ENCODE peak calls at places on chromosomes 5 and 9, in ten cellular contexts. One of them, this sample, is unnamed.

GRCh38 chr9:33164138-33164809 is 2.9 kb downstream of the B4GALT1 start:
- DNase-seq in HCT116: no peak
- DNase-seq in choroid plexus epithelial cell: peak
- DNase-seq in DND-41: peak
- DNase-seq in CD8-positive, alpha-beta memory T cell: no peak
- DNase-seq in Panc1: no peak
- DNase-seq in fibroblast of mammary gland: peak
- DNase-seq in fibroblast of pulmonary artery: no peak
- DNase-seq in fibroblast of the aortic adventitia: peak
- DNase-seq in hepatocyte: no peak
- DNase-seq in this sample: no peak

GRCh38 chr9:131096490-131097258 is at the start of gene AIF1L:
- DNase-seq in HCT116: peak
- DNase-seq in choroid plexus epithelial cell: no peak
- DNase-seq in DND-41: no peak
- DNase-seq in CD8-positive, alpha-beta memory T cell: no peak
- DNase-seq in Panc1: no peak
- DNase-seq in fibroblast of mammary gland: no peak
- DNase-seq in fibroblast of pulmonary artery: no peak
- DNase-seq in fibroblast of the aortic adventitia: no peak
- DNase-seq in hepatocyte: peak
- DNase-seq in this sample: no peak

GRCh38 chr9:20689833-20690232 is 5.8 kb downstream of the FOCAD start:
- DNase-seq in HCT116: no peak
- DNase-seq in choroid plexus epithelial cell: no peak
- DNase-seq in DND-41: no peak
- DNase-seq in CD8-positive, alpha-beta memory T cell: no peak
- DNase-seq in Panc1: no peak
- DNase-seq in fibroblast of mammary gland: no peak
- DNase-seq in fibroblast of pulmonary artery: no peak
- DNase-seq in fibroblast of the aortic adventitia: no peak
- DNase-seq in hepatocyte: no peak
- DNase-seq in this sample: no peak

GRCh38 chr5:139726248-139726647 is 69.4 kb upstream of the PSD2 start:
- DNase-seq in HCT116: no peak
- DNase-seq in choroid plexus epithelial cell: no peak
- DNase-seq in DND-41: no peak
- DNase-seq in CD8-positive, alpha-beta memory T cell: no peak
- DNase-seq in Panc1: no peak
- DNase-seq in fibroblast of mammary gland: no peak
- DNase-seq in fibroblast of pulmonary artery: no peak
- DNase-seq in fibroblast of the aortic adventitia: no peak
- DNase-seq in hepatocyte: peak
- DNase-seq in this sample: peak

GRCh38 chr5:95130951-95131350 is 153.9 kb downstream of the MCTP1 start:
- DNase-seq in HCT116: no peak
- DNase-seq in choroid plexus epithelial cell: peak
- DNase-seq in DND-41: no peak
- DNase-seq in CD8-positive, alpha-beta memory T cell: no peak
- DNase-seq in Panc1: no peak
- DNase-seq in fibroblast of mammary gland: peak
- DNase-seq in fibroblast of pulmonary artery: peak
- DNase-seq in fibroblast of the aortic adventitia: no peak
- DNase-seq in hepatocyte: no peak
- DNase-seq in this sample: no peak

GRCh38 chr9:21381752-21382339 is 3.4 kb downstream of the IFNA2 start:
- DNase-seq in HCT116: no peak
- DNase-seq in choroid plexus epithelial cell: no peak
- DNase-seq in DND-41: peak
- DNase-seq in CD8-positive, alpha-beta memory T cell: no peak
- DNase-seq in Panc1: no peak
- DNase-seq in fibroblast of mammary gland: no peak
- DNase-seq in fibroblast of pulmonary artery: no peak
- DNase-seq in fibroblast of the aortic adventitia: peak
- DNase-seq in hepatocyte: peak
- DNase-seq in this sample: no peak

GRCh38 chr5:61322738-61323429 is 9.2 kb upstream of the ZSWIM6 start:
- DNase-seq in HCT116: no peak
- DNase-seq in choroid plexus epithelial cell: no peak
- DNase-seq in DND-41: no peak
- DNase-seq in CD8-positive, alpha-beta memory T cell: no peak
- DNase-seq in Panc1: no peak
- DNase-seq in fibroblast of mammary gland: peak
- DNase-seq in fibroblast of pulmonary artery: peak
- DNase-seq in fibroblast of the aortic adventitia: peak
- DNase-seq in hepatocyte: peak
- DNase-seq in this sample: no peak

GRCh38 chr5:2212481-2212880 is 329.8 kb upstream of the IRX4 start:
- DNase-seq in HCT116: no peak
- DNase-seq in choroid plexus epithelial cell: no peak
- DNase-seq in DND-41: no peak
- DNase-seq in CD8-positive, alpha-beta memory T cell: no peak
- DNase-seq in Panc1: no peak
- DNase-seq in fibroblast of mammary gland: no peak
- DNase-seq in fibroblast of pulmonary artery: no peak
- DNase-seq in fibroblast of the aortic adventitia: no peak
- DNase-seq in hepatocyte: no peak
- DNase-seq in this sample: no peak

GRCh38 chr5:170293273-170293672 is 4.3 kb downstream of the LCP2 start:
- DNase-seq in HCT116: no peak
- DNase-seq in choroid plexus epithelial cell: no peak
- DNase-seq in DND-41: no peak
- DNase-seq in CD8-positive, alpha-beta memory T cell: peak
- DNase-seq in Panc1: no peak
- DNase-seq in fibroblast of mammary gland: no peak
- DNase-seq in fibroblast of pulmonary artery: no peak
- DNase-seq in fibroblast of the aortic adventitia: no peak
- DNase-seq in hepatocyte: no peak
- DNase-seq in this sample: no peak

GRCh38 chr5:170296036-170296934 is 1.3 kb downstream of the LCP2 start:
- DNase-seq in HCT116: no peak
- DNase-seq in choroid plexus epithelial cell: no peak
- DNase-seq in DND-41: no peak
- DNase-seq in CD8-positive, alpha-beta memory T cell: no peak
- DNase-seq in Panc1: no peak
- DNase-seq in fibroblast of mammary gland: no peak
- DNase-seq in fibroblast of pulmonary artery: no peak
- DNase-seq in fibroblast of the aortic adventitia: no peak
- DNase-seq in hepatocyte: no peak
- DNase-seq in this sample: no peak

GRCh38 chr5:170300361-170301013 is 2.9 kb upstream of the LCP2 start:
- DNase-seq in HCT116: no peak
- DNase-seq in choroid plexus epithelial cell: no peak
- DNase-seq in DND-41: no peak
- DNase-seq in CD8-positive, alpha-beta memory T cell: no peak
- DNase-seq in Panc1: no peak
- DNase-seq in fibroblast of mammary gland: no peak
- DNase-seq in fibroblast of pulmonary artery: no peak
- DNase-seq in fibroblast of the aortic adventitia: no peak
- DNase-seq in hepatocyte: no peak
- DNase-seq in this sample: no peak

GRCh38 chr5:170297589-170298462 is at the start of gene LCP2:
- DNase-seq in HCT116: no peak
- DNase-seq in choroid plexus epithelial cell: no peak
- DNase-seq in DND-41: peak
- DNase-seq in CD8-positive, alpha-beta memory T cell: no peak
- DNase-seq in Panc1: no peak
- DNase-seq in fibroblast of mammary gland: no peak
- DNase-seq in fibroblast of pulmonary artery: no peak
- DNase-seq in fibroblast of the aortic adventitia: no peak
- DNase-seq in hepatocyte: no peak
- DNase-seq in this sample: no peak

GRCh38 chr5:170296935-170297588 is 515 bp downstream of the LCP2 start:
- DNase-seq in HCT116: no peak
- DNase-seq in choroid plexus epithelial cell: no peak
- DNase-seq in DND-41: peak
- DNase-seq in CD8-positive, alpha-beta memory T cell: no peak
- DNase-seq in Panc1: no peak
- DNase-seq in fibroblast of mammary gland: no peak
- DNase-seq in fibroblast of pulmonary artery: no peak
- DNase-seq in fibroblast of the aortic adventitia: no peak
- DNase-seq in hepatocyte: no peak
- DNase-seq in this sample: no peak
- H3K4me3 ChIP-seq in HCT116: no peak
- H3K4me3 ChIP-seq in choroid plexus epithelial cell: no peak
- H3K4me3 ChIP-seq in DND-41: peak
- H3K4me3 ChIP-seq in CD8-positive, alpha-beta memory T cell: peak
- H3K4me3 ChIP-seq in Panc1: no peak
- H3K4me3 ChIP-seq in fibroblast of mammary gland: no peak
- H3K4me3 ChIP-seq in fibroblast of pulmonary artery: no peak
- H3K4me3 ChIP-seq in fibroblast of the aortic adventitia: no peak
- H3K4me3 ChIP-seq in hepatocyte: no peak
- H3K4me3 ChIP-seq in this sample: no peak

DNA sequence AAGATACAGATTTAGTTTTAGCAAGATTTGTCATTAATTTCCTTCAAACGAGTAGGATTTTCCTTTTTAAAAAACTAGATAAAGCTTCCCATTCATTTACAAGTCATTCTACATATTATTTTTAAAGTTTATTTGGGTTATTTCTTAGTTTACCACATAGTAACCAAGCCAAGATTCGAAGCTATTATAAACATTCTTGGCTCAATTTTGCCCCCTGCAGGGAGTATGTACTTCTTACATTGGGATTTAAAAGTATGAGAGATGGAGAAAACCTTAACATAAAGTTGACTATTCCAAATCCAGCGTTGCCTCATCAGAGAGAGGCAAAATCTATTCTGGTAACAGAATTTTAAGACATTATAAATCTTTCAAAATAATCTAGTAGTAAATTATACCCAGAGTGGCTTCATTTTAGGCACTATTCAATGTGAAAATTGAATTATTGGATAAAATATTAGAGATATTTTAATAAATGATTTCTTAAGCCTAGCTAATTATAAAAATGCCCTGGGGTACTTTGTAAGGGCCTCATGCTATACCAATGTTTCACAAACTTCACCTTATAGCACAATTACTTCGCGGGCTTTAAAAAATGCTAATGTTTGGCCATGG is 39.1 kb downstream of the FBN2 start:
- DNase-seq in HCT116: peak
- DNase-seq in choroid plexus epithelial cell: peak
- DNase-seq in DND-41: no peak
- DNase-seq in CD8-positive, alpha-beta memory T cell: no peak
- DNase-seq in Panc1: no peak
- DNase-seq in fibroblast of mammary gland: peak
- DNase-seq in fibroblast of pulmonary artery: peak
- DNase-seq in fibroblast of the aortic adventitia: peak
- DNase-seq in hepatocyte: peak
- DNase-seq in this sample: peak
- H3K4me3 ChIP-seq in HCT116: no peak
- H3K4me3 ChIP-seq in choroid plexus epithelial cell: no peak
- H3K4me3 ChIP-seq in DND-41: no peak
- H3K4me3 ChIP-seq in CD8-positive, alpha-beta memory T cell: no peak
- H3K4me3 ChIP-seq in Panc1: no peak
- H3K4me3 ChIP-seq in fibroblast of mammary gland: no peak
- H3K4me3 ChIP-seq in fibroblast of pulmonary artery: no peak
- H3K4me3 ChIP-seq in fibroblast of the aortic adventitia: no peak
- H3K4me3 ChIP-seq in hepatocyte: no peak
- H3K4me3 ChIP-seq in this sample: no peak

GRCh38 chr5:53009816-53010215 is 20.7 kb downstream of the ITGA2 start:
- DNase-seq in HCT116: no peak
- DNase-seq in choroid plexus epithelial cell: no peak
- DNase-seq in DND-41: no peak
- DNase-seq in CD8-positive, alpha-beta memory T cell: no peak
- DNase-seq in Panc1: no peak
- DNase-seq in fibroblast of mammary gland: no peak
- DNase-seq in fibroblast of pulmonary artery: no peak
- DNase-seq in fibroblast of the aortic adventitia: no peak
- DNase-seq in hepatocyte: no peak
- DNase-seq in this sample: no peak

GRCh38 chr5:53011233-53011632 is 22.1 kb downstream of the ITGA2 start:
- DNase-seq in HCT116: no peak
- DNase-seq in choroid plexus epithelial cell: no peak
- DNase-seq in DND-41: no peak
- DNase-seq in CD8-positive, alpha-beta memory T cell: no peak
- DNase-seq in Panc1: no peak
- DNase-seq in fibroblast of mammary gland: no peak
- DNase-seq in fibroblast of pulmonary artery: no peak
- DNase-seq in fibroblast of the aortic adventitia: no peak
- DNase-seq in hepatocyte: no peak
- DNase-seq in this sample: no peak

GRCh38 chr5:53008751-53009150 is 19.6 kb downstream of the ITGA2 start:
- DNase-seq in HCT116: peak
- DNase-seq in choroid plexus epithelial cell: peak
- DNase-seq in DND-41: no peak
- DNase-seq in CD8-positive, alpha-beta memory T cell: no peak
- DNase-seq in Panc1: no peak
- DNase-seq in fibroblast of mammary gland: peak
- DNase-seq in fibroblast of pulmonary artery: no peak
- DNase-seq in fibroblast of the aortic adventitia: no peak
- DNase-seq in hepatocyte: no peak
- DNase-seq in this sample: no peak

GRCh38 chr5:53010819-53011218 is 21.7 kb downstream of the ITGA2 start:
- DNase-seq in HCT116: no peak
- DNase-seq in choroid plexus epithelial cell: peak
- DNase-seq in DND-41: no peak
- DNase-seq in CD8-positive, alpha-beta memory T cell: no peak
- DNase-seq in Panc1: no peak
- DNase-seq in fibroblast of mammary gland: no peak
- DNase-seq in fibroblast of pulmonary artery: no peak
- DNase-seq in fibroblast of the aortic adventitia: no peak
- DNase-seq in hepatocyte: no peak
- DNase-seq in this sample: no peak

DNA sequence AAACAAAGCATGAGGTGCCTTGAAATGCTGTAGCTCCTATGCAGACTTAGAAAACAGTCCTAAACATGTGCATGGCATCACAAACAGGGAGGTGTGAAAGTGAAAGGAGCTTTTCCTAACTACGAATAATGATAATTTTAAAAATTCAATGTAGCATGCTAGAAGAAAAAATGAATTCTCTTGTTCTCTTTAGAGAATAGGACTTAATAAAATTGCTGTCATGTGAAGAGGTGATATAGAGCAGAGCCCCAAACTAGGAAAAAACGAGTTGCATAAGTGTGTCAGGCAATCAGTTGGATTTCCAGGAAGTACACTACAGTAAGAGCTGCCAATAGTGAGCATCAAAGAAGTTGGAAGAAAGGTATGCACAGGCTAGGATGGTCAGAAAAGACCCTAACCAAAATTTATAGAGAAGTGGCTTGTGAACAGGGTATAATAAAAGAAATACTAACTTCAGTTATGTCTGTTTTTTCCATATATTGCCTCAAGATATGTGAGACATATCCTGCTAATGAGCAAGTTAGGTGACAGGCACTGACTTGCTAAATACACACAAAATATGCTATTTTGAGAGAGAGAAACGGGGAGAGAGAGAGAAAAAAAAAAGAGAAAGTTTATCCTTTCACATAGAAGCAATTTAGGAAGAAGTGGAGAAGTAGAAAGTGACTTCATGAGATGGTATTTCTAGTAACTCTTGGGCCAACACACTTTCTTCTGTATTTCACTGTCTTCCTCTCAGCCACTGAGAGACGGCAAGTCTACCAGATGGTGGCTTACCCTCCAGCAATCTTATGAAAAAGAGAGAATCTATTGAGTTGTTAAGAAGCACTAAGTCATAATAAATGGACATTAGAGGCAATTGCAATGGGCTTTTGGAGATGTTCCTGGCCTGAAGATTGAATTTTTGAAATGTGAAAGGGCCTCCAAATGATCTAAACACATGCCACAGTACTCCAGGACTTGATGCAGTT is 18.1 kb downstream of the ITGA2 start:
- DNase-seq in HCT116: no peak
- DNase-seq in choroid plexus epithelial cell: no peak
- DNase-seq in DND-41: no peak
- DNase-seq in CD8-positive, alpha-beta memory T cell: no peak
- DNase-seq in Panc1: no peak
- DNase-seq in fibroblast of mammary gland: no peak
- DNase-seq in fibroblast of pulmonary artery: no peak
- DNase-seq in fibroblast of the aortic adventitia: peak
- DNase-seq in hepatocyte: no peak
- DNase-seq in this sample: no peak
- H3K4me3 ChIP-seq in HCT116: no peak
- H3K4me3 ChIP-seq in choroid plexus epithelial cell: no peak
- H3K4me3 ChIP-seq in DND-41: no peak
- H3K4me3 ChIP-seq in CD8-positive, alpha-beta memory T cell: no peak
- H3K4me3 ChIP-seq in Panc1: no peak
- H3K4me3 ChIP-seq in fibroblast of mammary gland: no peak
- H3K4me3 ChIP-seq in fibroblast of pulmonary artery: no peak
- H3K4me3 ChIP-seq in fibroblast of the aortic adventitia: no peak
- H3K4me3 ChIP-seq in hepatocyte: no peak
- H3K4me3 ChIP-seq in this sample: no peak

GRCh38 chr9:134645607-134646365 is 4.2 kb downstream of the COL5A1 start:
- DNase-seq in HCT116: no peak
- DNase-seq in choroid plexus epithelial cell: no peak
- DNase-seq in DND-41: no peak
- DNase-seq in CD8-positive, alpha-beta memory T cell: no peak
- DNase-seq in Panc1: no peak
- DNase-seq in fibroblast of mammary gland: no peak
- DNase-seq in fibroblast of pulmonary artery: no peak
- DNase-seq in fibroblast of the aortic adventitia: no peak
- DNase-seq in hepatocyte: no peak
- DNase-seq in this sample: no peak
- H3K4me3 ChIP-seq in HCT116: no peak
- H3K4me3 ChIP-seq in choroid plexus epithelial cell: peak
- H3K4me3 ChIP-seq in DND-41: no peak
- H3K4me3 ChIP-seq in CD8-positive, alpha-beta memory T cell: no peak
- H3K4me3 ChIP-seq in Panc1: no peak
- H3K4me3 ChIP-seq in fibroblast of mammary gland: peak
- H3K4me3 ChIP-seq in fibroblast of pulmonary artery: peak
- H3K4me3 ChIP-seq in fibroblast of the aortic adventitia: peak
- H3K4me3 ChIP-seq in hepatocyte: no peak
- H3K4me3 ChIP-seq in this sample: peak